ENCODE peak calls at places on chromosomes 3 and 15, in ten cellular contexts. I is PC-3, K is AG04449, W is LoVo, A is GM20000, Y is T-helper 2 cell, D is adrenal gland, H is HFFc6, F is LNCaP clone FGC, J is left ventricle myocardium superior. B is an unnamed sample.

GRCh38 chr3:57068437-57069089 is 8.1 kb downstream of the SPATA12 start:
- DNase-seq in A (peak), W (peak), H (peak), K (no peak), Y (peak), F (no peak), D (peak), J (peak), I (peak), B (no peak)

GRCh38 chr3:171457263-171458055 is 2.7 kb downstream of the TNIK start:
- DNase-seq in Y (peak), I (no peak), J (peak), D (no peak), K (no peak), W (no peak), A (no peak), H (no peak), F (no peak), B (peak)

GRCh38 chr3:127762077-127762786 is 60.1 kb downstream of the MGLL start:
- DNase-seq in H (no peak), I (no peak), W (no peak), F (no peak), J (peak), K (no peak), Y (peak), D (no peak), A (peak), B (peak)

GRCh38 chr3:182235504-182235903 is 523.8 kb downstream of the SOX2 start:
- DNase-seq in W (no peak), Y (no peak), I (no peak), H (no peak), F (no peak), D (no peak), J (no peak), A (no peak), K (no peak), B (peak)

GRCh38 chr3:135452881-135453280 is 512.6 kb upstream of the PPP2R3A start:
- DNase-seq in I (no peak), K (no peak), Y (no peak), J (no peak), H (no peak), F (no peak), A (no peak), D (no peak), W (no peak), B (no peak)

GRCh38 chr15:31264534-31265089 is 62.0 kb upstream of the KLF13 start:
- DNase-seq in Y (no peak), J (no peak), I (no peak), K (no peak), F (no peak), H (no peak), D (peak), W (no peak), A (no peak), B (no peak)

GRCh38 chr3:46383211-46383945 is 12.6 kb downstream of the CCR5 start:
- DNase-seq in W (no peak), K (no peak), F (no peak), D (no peak), A (no peak), J (no peak), I (peak), H (no peak), Y (no peak), B (no peak)

GRCh38 chr3:191412764-191413163 is 48.2 kb upstream of the PYDC2 start:
- DNase-seq in D (no peak), K (peak), I (peak), A (no peak), H (peak), W (no peak), F (no peak), Y (no peak), J (no peak), B (no peak)

GRCh38 chr3:114333180-114333922 is 39.5 kb downstream of the TIGIT start:
- DNase-seq in W (no peak), I (no peak), H (no peak), K (no peak), A (no peak), J (no peak), F (no peak), D (no peak), Y (no peak), B (peak)

GRCh38 chr3:117692416-117692995 is 982.9 kb downstream of the TUSC7 start:
- DNase-seq in W (no peak), H (peak), J (no peak), K (peak), D (no peak), Y (no peak), I (peak), F (no peak), A (no peak), B (no peak)

GRCh38 chr15:101676965-101677364 is 24.8 kb upstream of the TM2D3 start:
- DNase-seq in W (no peak), H (no peak), F (no peak), I (no peak), K (peak), A (no peak), Y (no peak), J (no peak), D (no peak), B (no peak)

GRCh38 chr3:133592843-133593242 is 19.4 kb downstream of the CDV3 start:
- DNase-seq in Y (peak), K (no peak), I (no peak), W (no peak), H (no peak), J (no peak), A (no peak), F (no peak), D (no peak), B (no peak)

GRCh38 chr3:152151216-152151874 is 117.4 kb upstream of the MBNL1 start:
- DNase-seq in K (no peak), A (no peak), I (peak), Y (peak), D (no peak), W (no peak), J (no peak), F (no peak), H (no peak), B (no peak)

GRCh38 chr3:161042023-161042501 is 63.1 kb downstream of the B3GALNT1 start:
- DNase-seq in W (no peak), H (peak), Y (no peak), K (no peak), A (no peak), I (peak), F (peak), D (no peak), J (no peak), B (no peak)

GRCh38 chr15:77869021-77869895 is 208.3 kb downstream of the TBC1D2B start:
- DNase-seq in F (no peak), A (no peak), I (peak), H (peak), J (peak), K (no peak), Y (no peak), W (peak), D (no peak), B (no peak)

GRCh38 chr15:66945286-66945685 is 120.1 kb upstream of the SMAD3 start:
- DNase-seq in D (no peak), H (no peak), K (no peak), F (no peak), Y (no peak), W (no peak), I (no peak), J (no peak), A (no peak), B (no peak)

GRCh38 chr15:39194431-39194830 is 386.4 kb upstream of the THBS1 start:
- DNase-seq in I (peak), D (no peak), A (no peak), H (no peak), J (no peak), W (no peak), F (peak), Y (no peak), K (peak), B (no peak)

GRCh38 chr3:139522421-139522820 is 17.1 kb downstream of the RBP1 start:
- DNase-seq in D (no peak), W (no peak), Y (no peak), J (no peak), A (no peak), H (no peak), F (no peak), K (no peak), I (no peak), B (no peak)

GRCh38 chr3:4351164-4351855 is 48.1 kb downstream of the SETMAR start:
- DNase-seq in K (no peak), H (peak), A (peak), W (no peak), I (no peak), Y (peak), D (no peak), F (no peak), J (no peak), B (peak)

GRCh38 chr15:44593042-44593736 is 56.2 kb downstream of the EIF3J start:
- DNase-seq in Y (peak), I (peak), D (no peak), A (no peak), K (no peak), W (no peak), H (peak), J (no peak), F (no peak), B (no peak)

GRCh38 chr3:43768594-43768993 is 77.9 kb downstream of the ABHD5 start:
- DNase-seq in Y (no peak), H (no peak), K (no peak), A (no peak), I (peak), W (no peak), F (no peak), J (peak), D (peak), B (no peak)

GRCh38 chr3:52990637-52991036 is 55.2 kb downstream of the SFMBT1 start:
- DNase-seq in W (no peak), K (no peak), J (no peak), Y (no peak), D (no peak), H (no peak), F (no peak), A (no peak), I (no peak), B (no peak)

GRCh38 chr3:35645189-35645588 is 5.9 kb downstream of the ARPP21 start:
- DNase-seq in D (no peak), K (no peak), Y (no peak), W (no peak), H (no peak), A (no peak), J (no peak), F (no peak), I (no peak), B (no peak)